ENCODE peak calls at places on chromosomes 6 and 20, in nine cellular contexts. One of them, this sample, is unnamed.

GRCh38 chr6:80502871-80503270 is 396.4 kb downstream of the BCKDHB start:
- DNase-seq in HS-27A: no peak
- DNase-seq in NCI-H1092 treated with DMSO at 0.1 percent for 48 hours: no peak
- DNase-seq in HCT116: no peak
- DNase-seq in NCI-H345: no peak
- DNase-seq in upper lobe of left lung: no peak
- DNase-seq in ecto neural progenitor cell: no peak
- DNase-seq in GM04503: no peak
- DNase-seq in BJ: peak; percentile 4
- DNase-seq in this sample: no peak

GRCh38 chr6:113903666-113904330 is 46.7 kb downstream of the MARCKS start:
- DNase-seq in HS-27A: no peak
- DNase-seq in NCI-H1092 treated with DMSO at 0.1 percent for 48 hours: no peak
- DNase-seq in HCT116: no peak
- DNase-seq in NCI-H345: no peak
- DNase-seq in upper lobe of left lung: no peak
- DNase-seq in ecto neural progenitor cell: no peak
- DNase-seq in GM04503: no peak
- DNase-seq in BJ: peak; percentile 52
- DNase-seq in this sample: no peak

GRCh38 chr6:100479180-100480035 is 14.7 kb upstream of the SIM1 start:
- DNase-seq in HS-27A: no peak
- DNase-seq in NCI-H1092 treated with DMSO at 0.1 percent for 48 hours: peak; percentile 42
- DNase-seq in HCT116: peak; percentile 54
- DNase-seq in NCI-H345: peak; percentile 32
- DNase-seq in upper lobe of left lung: no peak
- DNase-seq in ecto neural progenitor cell: no peak
- DNase-seq in GM04503: no peak
- DNase-seq in BJ: no peak
- DNase-seq in this sample: peak; percentile 41

GRCh38 chr6:34021001-34021838 is 124.7 kb downstream of the GRM4 start:
- DNase-seq in HS-27A: no peak
- DNase-seq in NCI-H1092 treated with DMSO at 0.1 percent for 48 hours: no peak
- DNase-seq in HCT116: no peak
- DNase-seq in NCI-H345: no peak
- DNase-seq in upper lobe of left lung: peak; percentile 67
- DNase-seq in ecto neural progenitor cell: no peak
- DNase-seq in GM04503: no peak
- DNase-seq in BJ: no peak
- DNase-seq in this sample: no peak

GRCh38 chr20:32792316-32792715 is 27.4 kb upstream of the MAPRE1 start:
- DNase-seq in HS-27A: no peak
- DNase-seq in NCI-H1092 treated with DMSO at 0.1 percent for 48 hours: no peak
- DNase-seq in HCT116: no peak
- DNase-seq in NCI-H345: no peak
- DNase-seq in upper lobe of left lung: peak; percentile 48
- DNase-seq in ecto neural progenitor cell: peak; percentile 66
- DNase-seq in GM04503: no peak
- DNase-seq in BJ: no peak
- DNase-seq in this sample: peak; percentile 55

GRCh38 chr20:63893999-63894357 is 948 bp upstream of the DNAJC5 start:
- DNase-seq in HS-27A: no peak
- DNase-seq in NCI-H1092 treated with DMSO at 0.1 percent for 48 hours: no peak
- DNase-seq in HCT116: no peak
- DNase-seq in NCI-H345: no peak
- DNase-seq in upper lobe of left lung: no peak
- DNase-seq in ecto neural progenitor cell: no peak
- DNase-seq in GM04503: no peak
- DNase-seq in BJ: no peak
- DNase-seq in this sample: no peak

GRCh38 chr6:126143650-126144260 is 157.4 kb downstream of the TRMT11 start:
- DNase-seq in HS-27A: no peak
- DNase-seq in NCI-H1092 treated with DMSO at 0.1 percent for 48 hours: no peak
- DNase-seq in HCT116: no peak
- DNase-seq in NCI-H345: no peak
- DNase-seq in upper lobe of left lung: no peak
- DNase-seq in ecto neural progenitor cell: no peak
- DNase-seq in GM04503: no peak
- DNase-seq in BJ: no peak
- DNase-seq in this sample: peak; percentile 92

GRCh38 chr6:159760602-159761057 is 1.2 kb upstream of the ACAT2 start:
- DNase-seq in HS-27A: peak; percentile 73
- DNase-seq in NCI-H1092 treated with DMSO at 0.1 percent for 48 hours: no peak
- DNase-seq in HCT116: no peak
- DNase-seq in NCI-H345: no peak
- DNase-seq in upper lobe of left lung: no peak
- DNase-seq in ecto neural progenitor cell: peak; percentile 54
- DNase-seq in GM04503: peak; percentile 39
- DNase-seq in BJ: no peak
- DNase-seq in this sample: peak; percentile 41

GRCh38 chr6:33985947-33986346 is 159.9 kb downstream of the GRM4 start:
- DNase-seq in HS-27A: no peak
- DNase-seq in NCI-H1092 treated with DMSO at 0.1 percent for 48 hours: no peak
- DNase-seq in HCT116: no peak
- DNase-seq in NCI-H345: no peak
- DNase-seq in upper lobe of left lung: no peak
- DNase-seq in ecto neural progenitor cell: no peak
- DNase-seq in GM04503: no peak
- DNase-seq in BJ: no peak
- DNase-seq in this sample: no peak

GRCh38 chr6:158662607-158663464 is 13.0 kb downstream of the SYTL3 start:
- DNase-seq in HS-27A: no peak
- DNase-seq in NCI-H1092 treated with DMSO at 0.1 percent for 48 hours: peak; percentile 84
- DNase-seq in HCT116: no peak
- DNase-seq in NCI-H345: peak; percentile 51
- DNase-seq in upper lobe of left lung: peak; percentile 50
- DNase-seq in ecto neural progenitor cell: no peak
- DNase-seq in GM04503: no peak
- DNase-seq in BJ: no peak
- DNase-seq in this sample: no peak

GRCh38 chr6:167645383-167645782 is 181.3 kb upstream of the AFDN start:
- DNase-seq in HS-27A: no peak
- DNase-seq in NCI-H1092 treated with DMSO at 0.1 percent for 48 hours: no peak
- DNase-seq in HCT116: no peak
- DNase-seq in NCI-H345: no peak
- DNase-seq in upper lobe of left lung: no peak
- DNase-seq in ecto neural progenitor cell: no peak
- DNase-seq in GM04503: no peak
- DNase-seq in BJ: no peak
- DNase-seq in this sample: no peak

GRCh38 chr20:32823078-32823477 is 3.3 kb downstream of the MAPRE1 start:
- DNase-seq in HS-27A: peak; percentile 34
- DNase-seq in NCI-H1092 treated with DMSO at 0.1 percent for 48 hours: no peak
- DNase-seq in HCT116: no peak
- DNase-seq in NCI-H345: no peak
- DNase-seq in upper lobe of left lung: no peak
- DNase-seq in ecto neural progenitor cell: no peak
- DNase-seq in GM04503: no peak
- DNase-seq in BJ: peak; percentile 66
- DNase-seq in this sample: no peak

GRCh38 chr6:18016698-18017097 is 29.3 kb upstream of the KIF13A start:
- DNase-seq in HS-27A: no peak
- DNase-seq in NCI-H1092 treated with DMSO at 0.1 percent for 48 hours: no peak
- DNase-seq in HCT116: no peak
- DNase-seq in NCI-H345: no peak
- DNase-seq in upper lobe of left lung: no peak
- DNase-seq in ecto neural progenitor cell: no peak
- DNase-seq in GM04503: no peak
- DNase-seq in BJ: no peak
- DNase-seq in this sample: no peak